ENCODE peak calls at places on chromosomes 11 and 22, in four cellular contexts. Y is activated CD4-positive, CD25-positive, alpha-beta regulatory T cell; J is ovary; I is anterior cingulate cortex. G is an unnamed sample.

GRCh38 chr22:24420977-24421343 is 6.4 kb upstream of the ADORA2A start:
- DNase-seq in I (no peak), Y (no peak), J (no peak), G (no peak)

GRCh38 chr11:75812542-75813040 is 2.4 kb upstream of the UVRAG start:
- DNase-seq in Y (no peak), J (no peak), I (no peak), G (no peak)

GRCh38 chr11:125433454-125434121 is 62.5 kb downstream of the FEZ1 start:
- DNase-seq in J (peak), I (peak), Y (no peak), G (peak)

GRCh38 chr11:71434576-71435130 is 13.5 kb downstream of the DHCR7 start:
- DNase-seq in Y (no peak), I (no peak), J (no peak), G (no peak)

GRCh38 chr11:75429902-75430691 is 2.9 kb downstream of the KLHL35 start:
- DNase-seq in I (peak), J (no peak), Y (no peak), G (peak)

GRCh38 chr11:122981388-122982264 is at the start of gene BSX:
- DNase-seq in I (peak), Y (no peak), J (peak), G (peak)

GRCh38 chr11:37533830-37534229 is 935.8 kb upstream of the RAG2 start:
- DNase-seq in J (no peak), I (no peak), Y (no peak), G (no peak)

GRCh38 chr11:63614136-63614664 is at the start of gene PLAAT3:
- DNase-seq in Y (no peak), I (peak), J (peak), G (peak)

GRCh38 chr22:29689872-29690213 is 30.0 kb upstream of the CABP7 start:
- DNase-seq in Y (no peak), J (peak), I (peak), G (peak)

GRCh38 chr11:64556044-64556720 is 34.8 kb upstream of the SLC22A12 start:
- DNase-seq in Y (no peak), I (no peak), J (no peak), G (no peak)

GRCh38 chr11:126359431-126360048 is 4.1 kb downstream of the ST3GAL4 start:
- DNase-seq in I (peak), J (peak), Y (no peak), G (no peak)

GRCh38 chr11:3824714-3825472 is 15.9 kb downstream of the RHOG start:
- DNase-seq in Y (peak), J (no peak), I (peak), G (no peak)

GRCh38 chr11:126927628-126928027 is 72.9 kb downstream of the KIRREL3 start:
- DNase-seq in Y (no peak), I (no peak), J (no peak), G (no peak)

GRCh38 chr11:88359529-88359928 is 22.0 kb upstream of the CTSC start:
- DNase-seq in I (no peak), J (no peak), Y (no peak), G (no peak)

GRCh38 chr11:78535920-78536319 is 38.7 kb downstream of the NARS2 start:
- DNase-seq in Y (no peak), J (no peak), I (no peak), G (no peak)

GRCh38 chr11:11345099-11345498 is 8.0 kb downstream of the CSNK2A3 start:
- DNase-seq in I (no peak), J (no peak), Y (no peak), G (no peak)

GRCh38 chr11:67649634-67650540 is 643 bp downstream of the ACY3 start:
- DNase-seq in I (no peak), Y (no peak), J (no peak), G (no peak)

GRCh38 chr11:9914064-9914463 is 250.2 kb downstream of the SWAP70 start:
- DNase-seq in J (no peak), Y (no peak), I (no peak), G (no peak)

GRCh38 chr11:134666273-134667174 is 254.5 kb upstream of the B3GAT1 start:
- DNase-seq in I (no peak), J (no peak), Y (no peak), G (no peak)

GRCh38 chr11:43788394-43788793 is 92.2 kb upstream of the ALKBH3 start:
- DNase-seq in Y (no peak), J (no peak), I (no peak), G (no peak)

GRCh38 chr11:73752903-73753302 is 8.0 kb downstream of the RAB6A start:
- DNase-seq in I (no peak), J (peak), Y (no peak), G (no peak)

GRCh38 chr11:125053167-125053566 is 9.9 kb upstream of the SLC37A2 start:
- DNase-seq in J (no peak), I (no peak), Y (no peak), G (no peak)

GRCh38 chr11:94897330-94897768 is 76.0 kb downstream of the CWC15 start:
- DNase-seq in J (peak), I (peak), Y (peak), G (no peak)

GRCh38 chr11:32830796-32831195 is 1.1 kb downstream of the PRRG4 start:
- DNase-seq in J (no peak), I (no peak), Y (no peak), G (no peak)

GRCh38 chr11:97815667-97816066 is 1205.1 kb upstream of the CNTN5 start:
- DNase-seq in J (no peak), I (no peak), Y (no peak), G (no peak)

GRCh38 chr11:110491577-110492352 is 62.0 kb downstream of the FDX1 start:
- DNase-seq in J (no peak), I (no peak), Y (no peak), G (no peak)

G was measured in mesothelial cell of epicardium.